ENCODE peak calls at places on chromosomes 1 and 21, in four cellular contexts. R is GM12878, D is H1, F is K562. G is an unnamed sample.

GRCh38 chr21:18545908-18546307 is 142.3 kb upstream of the TMPRSS15 start:
- DNase-seq in R (no peak), D (no peak), F (no peak), G (no peak)

GRCh38 chr1:166980818-166981217 is 5.5 kb upstream of the ILDR2 start:
- DNase-seq in R (no peak), D (no peak), F (no peak), G (no peak)

GRCh38 chr1:96998466-96998865 is 276.9 kb downstream of the PTBP2 start:
- DNase-seq in R (no peak), D (no peak), F (no peak), G (no peak)

GRCh38 chr1:27005648-27006496 is 6.8 kb downstream of the TENT5B start:
- DNase-seq in R (no peak), D (no peak), F (no peak), G (no peak)

GRCh38 chr1:54640863-54641836 is at the start of gene MROH7:
- DNase-seq in R (no peak), D (no peak), F (peak), G (no peak)

GRCh38 chr1:32142446-32143301 is 34.8 kb downstream of the KPNA6 start:
- DNase-seq in R (no peak), D (no peak), F (peak), G (peak)

GRCh38 chr1:15153842-15154479 is 414 bp downstream of the TMEM51 start:
- DNase-seq in R (no peak), D (no peak), F (peak), G (no peak)

GRCh38 chr1:235583511-235584001 is 66.0 kb downstream of the GNG4 start:
- DNase-seq in R (no peak), D (no peak), F (no peak), G (no peak)

GRCh38 chr1:182246783-182247182 is 144.8 kb downstream of the GLUL start:
- DNase-seq in R (no peak), D (no peak), F (no peak), G (no peak)

GRCh38 chr1:47611992-47612391 is 174.1 kb downstream of the FOXD2 start:
- DNase-seq in R (no peak), D (no peak), F (no peak), G (no peak)

GRCh38 chr1:39737546-39738169 is 1.0 kb upstream of the PPIE start:
- DNase-seq in R (no peak), D (no peak), F (no peak), G (peak)

GRCh38 chr1:230752407-230752806 is 5.2 kb downstream of the CAPN9 start:
- DNase-seq in R (no peak), D (no peak), F (no peak), G (no peak)

GRCh38 chr1:205259361-205259832 is 31.7 kb downstream of the TMCC2 start:
- DNase-seq in R (no peak), D (no peak), F (no peak), G (no peak)

GRCh38 chr1:63618001-63618400 is 24.8 kb downstream of the PGM1 start:
- DNase-seq in R (no peak), D (no peak), F (no peak), G (no peak)

GRCh38 chr1:147618077-147618569 is 52.2 kb downstream of the ACP6 start:
- DNase-seq in R (no peak), D (no peak), F (no peak), G (no peak)

GRCh38 chr1:230152999-230153398 is 86.0 kb downstream of the GALNT2 start:
- DNase-seq in R (no peak), D (no peak), F (no peak), G (no peak)

GRCh38 chr1:119347858-119348257 is 20.7 kb upstream of the HAO2 start:
- DNase-seq in R (peak), D (no peak), F (no peak), G (no peak)

GRCh38 chr21:42468511-42469131 is 27.4 kb downstream of the RSPH1 start:
- DNase-seq in R (no peak), D (no peak), F (no peak), G (no peak)

GRCh38 chr21:37564924-37565529 is 198.5 kb downstream of the DYRK1A start:
- DNase-seq in R (no peak), D (no peak), F (no peak), G (peak)

GRCh38 chr1:235635938-235636663 is 13.5 kb downstream of the GNG4 start:
- DNase-seq in R (no peak), D (no peak), F (no peak), G (no peak)

GRCh38 chr1:10210841-10211804 is 753 bp downstream of the KIF1B start:
- DNase-seq in R (no peak), D (no peak), F (peak), G (peak)

GRCh38 chr1:18936471-18936813 is 20.0 kb downstream of the IFFO2 start:
- DNase-seq in R (no peak), D (no peak), F (no peak), G (no peak)

GRCh38 chr21:25487046-25487594 is 120.2 kb downstream of the MRPL39 start:
- DNase-seq in R (peak), D (no peak), F (no peak), G (no peak)

GRCh38 chr1:194975913-194976312 is 1632.3 kb downstream of the KCNT2 start:
- DNase-seq in R (no peak), D (no peak), F (no peak), G (no peak)

GRCh38 chr1:203582568-203582967 is 44.1 kb upstream of the ATP2B4 start:
- DNase-seq in R (no peak), D (no peak), F (no peak), G (no peak)

GRCh38 chr1:15621975-15622374 is 4.7 kb downstream of the DDI2 start:
- DNase-seq in R (no peak), D (no peak), F (no peak), G (no peak)

GRCh38 chr21:42632771-42633690 is 20.4 kb upstream of the PDE9A start:
- DNase-seq in R (no peak), D (no peak), F (no peak), G (no peak)

GRCh38 chr1:228500901-228501871 is 14.0 kb downstream of the RNF187 start:
- DNase-seq in R (peak), D (peak), F (peak), G (peak)

GRCh38 chr1:50497007-50497406 is 73.8 kb upstream of the DMRTA2 start:
- DNase-seq in R (no peak), D (no peak), F (no peak), G (no peak)

GRCh38 chr1:230348386-230349022 is 77.6 kb downstream of the PGBD5 start:
- DNase-seq in R (no peak), D (no peak), F (no peak), G (no peak)

GRCh38 chr1:40042337-40042736 is 1.8 kb downstream of the CAP1 start:
- DNase-seq in R (no peak), D (no peak), F (no peak), G (no peak)

GRCh38 chr1:60271041-60271440 is 197.5 kb upstream of the C1orf87 start:
- DNase-seq in R (no peak), D (no peak), F (no peak), G (no peak)

GRCh38 chr1:17488977-17489739 is 49.7 kb upstream of the RCC2 start:
- DNase-seq in R (no peak), D (no peak), F (peak), G (no peak)

GRCh38 chr21:32281531-32281930 is 2.7 kb upstream of the MIS18A start:
- DNase-seq in R (no peak), D (no peak), F (no peak), G (no peak)

GRCh38 chr1:205510308-205510950 is 6.0 kb downstream of the CDK18 start:
- DNase-seq in R (no peak), D (no peak), F (no peak), G (no peak)

GRCh38 chr1:23797478-23798448 is 2.8 kb downstream of the GALE start:
- DNase-seq in R (no peak), D (no peak), F (no peak), G (no peak)

GRCh38 chr1:23799255-23799569 is 1.3 kb downstream of the GALE start:
- DNase-seq in R (no peak), D (no peak), F (no peak), G (no peak)

GRCh38 chr1:23799570-23800395 is 771 bp downstream of the GALE start:
- DNase-seq in R (no peak), D (no peak), F (peak), G (peak)

GRCh38 chr1:23800396-23801337 is at the start of gene GALE:
- DNase-seq in R (peak), D (no peak), F (peak), G (peak)

GRCh38 chr1:23798662-23799142 is 1.9 kb downstream of the GALE start:
- DNase-seq in R (no peak), D (no peak), F (peak), G (no peak)
- TF ChIP-seq HDAC6 in R (no peak), D (no peak), F (no peak), G (no peak)

GRCh38 chr1:2544875-2545638 is 11.1 kb upstream of the TNFRSF14 start:
- DNase-seq in R (no peak), D (no peak), F (peak), G (no peak)

GRCh38 chr1:2545754-2546514 is 10.2 kb upstream of the TNFRSF14 start:
- DNase-seq in R (peak), D (peak), F (peak), G (peak)

GRCh38 chr1:2547210-2548067 is 8.7 kb upstream of the TNFRSF14 start:
- DNase-seq in R (no peak), D (no peak), F (no peak), G (no peak)

GRCh38 chr1:2546515-2547209 is 9.5 kb upstream of the TNFRSF14 start:
- DNase-seq in R (peak), D (peak), F (peak), G (peak)

GRCh38 chr1:2548068-2548589 is 8.0 kb upstream of the TNFRSF14 start:
- DNase-seq in R (peak), D (no peak), F (peak), G (peak)
- TF ChIP-seq HDAC6 in R (no peak), D (no peak), F (no peak), G (no peak)

DNA sequence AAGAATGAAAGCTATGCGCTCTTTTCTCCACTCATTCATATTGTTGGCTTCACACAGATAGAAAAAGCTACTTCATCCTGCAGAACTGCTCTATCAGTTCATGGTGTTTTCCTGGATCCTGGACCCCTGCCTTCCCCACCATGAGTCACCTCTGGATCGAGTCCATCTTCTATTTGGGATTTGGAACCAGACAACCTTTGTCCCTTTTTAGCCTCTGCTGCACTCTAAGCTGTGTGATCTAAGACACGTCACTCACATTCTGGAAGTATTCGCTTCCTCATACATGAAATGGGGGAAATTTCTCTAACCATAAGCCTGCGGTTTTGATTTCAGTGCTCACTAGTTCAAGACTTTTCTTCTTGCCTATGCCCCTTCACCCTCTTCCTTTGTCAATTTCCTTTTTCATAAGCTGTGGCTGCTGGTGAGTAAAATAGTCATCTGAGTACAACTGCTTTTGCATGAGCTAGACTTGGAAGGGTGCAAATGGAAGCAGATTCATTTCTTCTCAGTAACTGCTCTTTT is 14.1 kb upstream of the DEGS1 start:
- DNase-seq in R (peak), D (no peak), F (no peak), G (peak)
- TF ChIP-seq HDAC6 in R (no peak), D (no peak), F (no peak), G (no peak)

GRCh38 chr1:55723001-55723400 is 507.8 kb upstream of the USP24 start:
- DNase-seq in R (no peak), D (no peak), F (no peak), G (no peak)
- TF ChIP-seq HDAC6 in R (no peak), D (no peak), F (no peak), G (no peak)

GRCh38 chr1:162138599-162139397 is 69.3 kb downstream of the NOS1AP start:
- DNase-seq in R (no peak), D (no peak), F (no peak), G (no peak)

GRCh38 chr1:162138107-162138506 is 68.6 kb downstream of the NOS1AP start:
- DNase-seq in R (no peak), D (no peak), F (no peak), G (no peak)

GRCh38 chr1:162135271-162135775 is 65.8 kb downstream of the NOS1AP start:
- DNase-seq in R (no peak), D (no peak), F (no peak), G (no peak)

GRCh38 chr1:162139398-162139685 is 69.9 kb downstream of the NOS1AP start:
- DNase-seq in R (no peak), D (no peak), F (no peak), G (peak)

GRCh38 chr1:162136760-162137537 is 67.5 kb downstream of the NOS1AP start:
- DNase-seq in R (no peak), D (no peak), F (no peak), G (peak)
- TF ChIP-seq HDAC6 in R (no peak), D (no peak), F (no peak), G (no peak)